ENCODE peak calls at places on chromosomes 4 and X, in six cellular contexts. H, T, S, I, O and U are unnamed samples.

GRCh38 chr4:100356172-100356571 is 161.7 kb downstream of the EMCN start:
- DNase-seq in H (no peak), T (no peak), S (peak; percentile 94), I (no peak), O (no peak), U (no peak)

GRCh38 chr4:181006509-181007290 is 1236.5 kb upstream of the TENM3 start:
- DNase-seq in H (peak; percentile 19), T (no peak), S (peak; percentile 15), I (no peak), O (no peak), U (no peak)

GRCh38 chr4:5658992-5659391 is 49.4 kb downstream of the EVC2 start:
- DNase-seq in H (no peak), T (no peak), S (no peak), I (no peak), O (no peak), U (no peak)

GRCh38 chrX:56764153-56764974 is 35.3 kb downstream of the NBDY start:
- DNase-seq in H (peak; percentile 96), T (peak; percentile 92), S (peak; percentile 82), I (no peak), O (peak; percentile 89), U (no peak)

GRCh38 chr4:127793528-127793927 is 11.4 kb downstream of the HSPA4L start:
- DNase-seq in H (no peak), T (no peak), S (no peak), I (no peak), O (no peak), U (no peak)

GRCh38 chr4:182560358-182560757 is 317.2 kb downstream of the TENM3 start:
- DNase-seq in H (no peak), T (no peak), S (peak; percentile 64), I (no peak), O (no peak), U (no peak)

GRCh38 chr4:80091184-80091583 is 18.2 kb upstream of the ANTXR2 start:
- DNase-seq in H (no peak), T (no peak), S (no peak), I (no peak), O (no peak), U (no peak)

GRCh38 chr4:53601251-53601764 is 10.0 kb upstream of the LNX1 start:
- DNase-seq in H (no peak), T (no peak), S (peak; percentile 38), I (no peak), O (no peak), U (no peak)

GRCh38 chr4:109472343-109472761 is 38.7 kb downstream of the SEC24B start:
- DNase-seq in H (peak; percentile 70), T (no peak), S (peak; percentile 75), I (peak; percentile 9), O (no peak), U (no peak)

GRCh38 chrX:17411189-17411588 is 36.2 kb downstream of the NHS start:
- DNase-seq in H (peak; percentile 9), T (no peak), S (no peak), I (no peak), O (no peak), U (no peak)

GRCh38 chrX:17414057-17414658 is 39.2 kb downstream of the NHS start:
- DNase-seq in H (no peak), T (no peak), S (no peak), I (no peak), O (no peak), U (no peak)

GRCh38 chrX:17412692-17413091 is 37.7 kb downstream of the NHS start:
- DNase-seq in H (peak; percentile 64), T (no peak), S (peak; percentile 34), I (peak; percentile 51), O (no peak), U (no peak)

GRCh38 chrX:17414839-17415238 is 39.8 kb downstream of the NHS start:
- DNase-seq in H (no peak), T (no peak), S (no peak), I (no peak), O (peak; percentile 82), U (no peak)

DNA sequence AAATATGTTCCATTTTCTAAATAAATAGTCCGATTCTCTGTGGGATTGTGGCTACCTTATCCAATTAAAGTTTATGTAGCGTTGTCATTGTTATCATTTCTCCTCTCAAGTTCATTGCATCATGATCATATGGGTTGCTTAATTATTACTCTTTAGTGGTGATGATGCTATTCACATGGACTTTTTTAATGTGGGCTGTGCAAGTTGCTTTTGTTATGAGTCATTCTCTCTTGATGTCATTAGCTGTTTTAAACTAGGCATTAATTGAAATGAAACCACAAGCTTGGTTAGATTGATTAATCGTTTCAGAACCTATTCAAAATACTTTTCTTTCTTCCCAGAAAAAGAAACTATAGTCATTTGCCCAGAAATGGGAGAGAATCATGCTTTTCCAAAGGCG is 38.2 kb downstream of the NHS start:
- DNase-seq in H (peak; percentile 69), T (no peak), S (peak; percentile 68), I (peak; percentile 78), O (no peak), U (no peak)
- H3K4me3 ChIP-seq in H (no peak overlapping the region), T (no peak overlapping the region), S (no peak overlapping the region), I (no peak overlapping the region), O (no peak overlapping the region), U (no peak overlapping the region)

GRCh38 chrX:17226736-17227135 is 148.3 kb upstream of the NHS start:
- DNase-seq in H (no peak), T (no peak), S (no peak), I (no peak), O (no peak), U (no peak)
- H3K4me3 ChIP-seq in H (no peak overlapping the region), T (no peak overlapping the region), S (no peak overlapping the region), I (no peak overlapping the region), O (no peak overlapping the region), U (no peak overlapping the region)

GRCh38 chr4:153520227-153520626 is 54.1 kb downstream of the TMEM131L start:
- DNase-seq in H (no peak), T (no peak), S (no peak), I (no peak), O (no peak), U (no peak)

GRCh38 chr4:153519677-153520076 is 53.5 kb downstream of the TMEM131L start:
- DNase-seq in H (no peak), T (no peak), S (no peak), I (no peak), O (no peak), U (no peak)

GRCh38 chr4:153518001-153518400 is 51.8 kb downstream of the TMEM131L start:
- DNase-seq in H (no peak), T (no peak), S (no peak), I (no peak), O (no peak), U (no peak)

GRCh38 chr4:153517159-153517558 is 51.0 kb downstream of the TMEM131L start:
- DNase-seq in H (no peak), T (no peak), S (no peak), I (no peak), O (no peak), U (no peak)

DNA sequence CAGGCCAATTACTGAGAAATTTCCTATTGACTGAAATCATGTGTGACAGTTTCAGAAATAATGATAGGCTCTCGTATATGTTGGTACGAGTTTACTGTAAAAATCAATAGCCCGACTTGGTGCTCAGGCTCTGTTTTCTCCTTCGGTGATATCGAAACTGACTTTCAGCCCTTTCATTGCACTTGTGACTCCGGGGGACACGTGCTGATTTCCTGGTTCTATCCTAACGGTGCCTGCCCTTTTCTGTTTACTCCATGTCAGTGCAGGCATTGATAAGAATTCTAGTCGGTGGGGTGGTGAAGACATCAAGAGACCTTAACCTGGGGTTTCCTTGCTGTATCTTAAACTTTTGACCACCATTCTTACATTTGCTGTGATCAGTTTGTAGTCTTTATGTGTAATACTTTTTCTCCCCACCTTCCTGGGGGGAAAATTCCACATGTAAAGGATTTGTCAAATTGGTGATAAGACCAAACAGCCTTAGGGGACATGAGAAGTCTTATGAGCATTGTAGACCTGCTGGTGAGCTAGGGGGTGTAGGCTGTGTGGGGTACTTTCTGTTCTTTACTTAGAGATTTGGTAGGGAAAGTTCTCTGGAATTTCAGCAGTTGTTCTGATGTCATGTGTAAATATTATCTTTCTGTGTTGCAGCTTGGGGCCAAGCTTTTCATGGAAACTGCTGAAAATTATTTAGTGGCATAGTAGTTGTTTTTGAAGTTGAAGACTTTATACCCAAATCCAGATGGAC is 52.7 kb downstream of the TMEM131L start:
- DNase-seq in H (peak; percentile 32), T (no peak), S (peak; percentile 51), I (no peak), O (no peak), U (no peak)
- H3K4me3 ChIP-seq in H (no peak overlapping the region), T (no peak overlapping the region), S (no peak overlapping the region), I (no peak overlapping the region), O (no peak overlapping the region), U (no peak overlapping the region)

GRCh38 chrX:24805201-24805600 is 111.5 kb downstream of the POLA1 start:
- DNase-seq in H (no peak), T (no peak), S (no peak), I (no peak), O (no peak), U (no peak)
- H3K4me3 ChIP-seq in H (no peak overlapping the region), T (no peak overlapping the region), S (no peak overlapping the region), I (no peak overlapping the region), O (no peak overlapping the region), U (no peak overlapping the region)

GRCh38 chrX:140526138-140526537 is 21.3 kb upstream of the SOX3 start:
- DNase-seq in H (no peak), T (no peak), S (peak; percentile 12), I (no peak), O (no peak), U (no peak)

GRCh38 chrX:140524556-140524955 is 19.7 kb upstream of the SOX3 start:
- DNase-seq in H (no peak), T (no peak), S (no peak), I (no peak), O (no peak), U (no peak)

GRCh38 chrX:140521393-140521792 is 16.5 kb upstream of the SOX3 start:
- DNase-seq in H (no peak), T (no peak), S (no peak), I (no peak), O (no peak), U (no peak)

GRCh38 chrX:140525448-140525847 is 20.6 kb upstream of the SOX3 start:
- DNase-seq in H (no peak), T (no peak), S (peak; percentile 6), I (no peak), O (no peak), U (no peak)
- H3K4me3 ChIP-seq in H (no peak overlapping the region), T (no peak overlapping the region), S (no peak overlapping the region), I (no peak overlapping the region), O (no peak overlapping the region), U (no peak overlapping the region)

GRCh38 chr4:147492301-147492700 is 11.4 kb downstream of the EDNRA start:
- DNase-seq in H (no peak), T (no peak), S (peak; percentile 58), I (no peak), O (no peak), U (no peak)

GRCh38 chr4:147496500-147496899 is 15.6 kb downstream of the EDNRA start:
- DNase-seq in H (no peak), T (no peak), S (no peak), I (no peak), O (no peak), U (no peak)

GRCh38 chr4:147491076-147491475 is 10.2 kb downstream of the EDNRA start:
- DNase-seq in H (no peak), T (no peak), S (peak; percentile 85), I (no peak), O (no peak), U (no peak)

GRCh38 chr4:147494301-147494700 is 13.4 kb downstream of the EDNRA start:
- DNase-seq in H (no peak), T (no peak), S (no peak), I (no peak), O (no peak), U (no peak)

DNA sequence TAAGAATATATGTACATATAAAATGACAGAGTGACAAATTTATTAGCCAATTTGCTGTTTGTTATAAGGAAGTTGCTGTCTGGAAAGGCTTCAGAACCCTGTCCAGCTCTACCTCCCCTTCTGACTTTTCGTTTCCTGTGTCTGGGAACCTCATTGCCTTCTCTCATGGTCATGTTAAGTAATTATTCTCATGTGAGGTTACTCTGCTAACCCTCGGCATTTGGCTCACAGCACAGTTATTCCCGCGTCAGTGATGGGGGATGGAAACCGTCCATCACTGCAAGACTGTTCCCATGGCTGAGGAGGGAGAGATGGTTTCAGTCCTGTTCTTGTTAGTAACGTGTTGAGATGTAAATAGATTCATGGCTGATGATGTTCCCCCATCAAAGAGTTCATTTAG is 11.9 kb downstream of the EDNRA start:
- DNase-seq in H (peak; percentile 67), T (no peak), S (peak; percentile 98), I (no peak), O (no peak), U (no peak)
- H3K4me3 ChIP-seq in H (no peak overlapping the region), T (no peak overlapping the region), S (no peak overlapping the region), I (no peak overlapping the region), O (no peak overlapping the region), U (no peak overlapping the region)